ENCODE peak calls at places on chromosomes 1 and 21, in six cellular contexts. Y, R, V, O, M and B are unnamed samples.

GRCh38 chr1:244155661-244156060 is 104.6 kb downstream of the ZBTB18 start:
- DNase-seq in Y (no peak), R (no peak), V (no peak), O (no peak), M (no peak), B (no peak)

GRCh38 chr1:108503062-108503740 is 53.1 kb downstream of the NBPF6 start:
- DNase-seq in Y (no peak), R (no peak), V (no peak), O (no peak), M (no peak), B (no peak)

GRCh38 chr1:87888456-87888855 is 559.8 kb downstream of the LMO4 start:
- DNase-seq in Y (no peak), R (no peak), V (no peak), O (no peak), M (no peak), B (no peak)

GRCh38 chr1:16167331-16168143 is 11.7 kb upstream of the EPHA2 start:
- DNase-seq in Y (peak; percentile 54), R (peak; percentile 70), V (no peak), O (peak; percentile 49), M (no peak), B (no peak)

GRCh38 chr1:939511-940107 is 15.9 kb downstream of the SAMD11 start:
- DNase-seq in Y (no peak), R (no peak), V (no peak), O (no peak), M (no peak), B (no peak)

GRCh38 chr1:51669191-51669590 is 52.3 kb downstream of the OSBPL9 start:
- DNase-seq in Y (no peak), R (no peak), V (no peak), O (no peak), M (no peak), B (no peak)

GRCh38 chr1:96487404-96487803 is 234.2 kb upstream of the PTBP2 start:
- DNase-seq in Y (no peak), R (no peak), V (no peak), O (no peak), M (no peak), B (no peak)

GRCh38 chr1:240806201-240806745 is 194.3 kb upstream of the GREM2 start:
- DNase-seq in Y (no peak), R (no peak), V (no peak), O (no peak), M (no peak), B (no peak)

GRCh38 chr1:187928288-187928687 is 1099.5 kb downstream of the PLA2G4A start:
- DNase-seq in Y (no peak), R (peak; percentile 2), V (no peak), O (no peak), M (no peak), B (no peak)

GRCh38 chr21:42353623-42354022 is 2.8 kb upstream of the TFF2 start:
- DNase-seq in Y (no peak), R (no peak), V (no peak), O (no peak), M (no peak), B (no peak)

GRCh38 chr1:220927442-220927841 is 48.2 kb downstream of the HLX start:
- DNase-seq in Y (no peak), R (no peak), V (no peak), O (no peak), M (no peak), B (no peak)

GRCh38 chr1:51926171-51926812 is 47.8 kb upstream of the NRDC start:
- DNase-seq in Y (no peak), R (peak; percentile 3), V (no peak), O (no peak), M (no peak), B (no peak)

GRCh38 chr1:219668446-219668845 is 55.5 kb upstream of the ZC3H11B start:
- DNase-seq in Y (no peak), R (no peak), V (no peak), O (no peak), M (no peak), B (no peak)

GRCh38 chr1:180941518-180942275 is 29.0 kb downstream of the KIAA1614 start:
- DNase-seq in Y (no peak), R (no peak), V (no peak), O (no peak), M (peak; percentile 28), B (no peak)

GRCh38 chr1:164787834-164788231 is 228.8 kb downstream of the PBX1 start:
- DNase-seq in Y (no peak), R (no peak), V (peak; percentile 69), O (no peak), M (no peak), B (no peak)

GRCh38 chr21:41864311-41865001 is 14.7 kb downstream of the PRDM15 start:
- DNase-seq in Y (no peak), R (no peak), V (no peak), O (no peak), M (no peak), B (no peak)

GRCh38 chr1:8378981-8379470 is 61.1 kb downstream of the SLC45A1 start:
- DNase-seq in Y (no peak), R (no peak), V (no peak), O (no peak), M (no peak), B (no peak)

GRCh38 chr21:33268736-33269441 is 2.7 kb downstream of the IL10RB start:
- DNase-seq in Y (peak; percentile 54), R (no peak), V (peak; percentile 43), O (peak; percentile 17), M (no peak), B (no peak)

GRCh38 chr1:94670273-94670672 is 128.7 kb upstream of the F3 start:
- DNase-seq in Y (no peak), R (no peak), V (no peak), O (no peak), M (no peak), B (no peak)

GRCh38 chr1:183101841-183102276 is 78.6 kb downstream of the LAMC1 start:
- DNase-seq in Y (no peak), R (no peak), V (no peak), O (no peak), M (no peak), B (no peak)

GRCh38 chr1:203673550-203674411 is 47.1 kb downstream of the ATP2B4 start:
- DNase-seq in Y (peak; percentile 57), R (peak; percentile 26), V (no peak), O (peak; percentile 52), M (no peak), B (peak; percentile 89)

GRCh38 chr1:248229360-248229908 is 1.8 kb upstream of the OR2M4 start:
- DNase-seq in Y (no peak), R (no peak), V (no peak), O (no peak), M (no peak), B (no peak)

GRCh38 chr21:29378814-29379213 is 80.1 kb downstream of the BACH1 start:
- DNase-seq in Y (no peak), R (no peak), V (no peak), O (no peak), M (no peak), B (no peak)

GRCh38 chr1:167631386-167631941 is 1.4 kb downstream of the RCSD1 start:
- DNase-seq in Y (no peak), R (no peak), V (no peak), O (no peak), M (no peak), B (no peak)

GRCh38 chr1:203202431-203203245 is 16.1 kb upstream of the CHI3L1 start:
- DNase-seq in Y (no peak), R (no peak), V (no peak), O (no peak), M (peak; percentile 63), B (no peak)

GRCh38 chr1:186050360-186050759 is 316.2 kb downstream of the HMCN1 start:
- DNase-seq in Y (no peak), R (no peak), V (no peak), O (no peak), M (no peak), B (no peak)

GRCh38 chr1:85464497-85465098 is 361 bp downstream of the DDAH1 start:
- DNase-seq in Y (peak; percentile 31), R (peak; percentile 46), V (peak; percentile 43), O (no peak), M (peak; percentile 71), B (peak; percentile 46)

GRCh38 chr1:85135456-85135798 is 65.4 kb downstream of the SYDE2 start:
- DNase-seq in Y (no peak), R (no peak), V (peak; percentile 51), O (no peak), M (no peak), B (no peak)

GRCh38 chr1:160520999-160521398 is 2.1 kb downstream of the SLAMF6 start:
- DNase-seq in Y (no peak), R (no peak), V (no peak), O (no peak), M (no peak), B (no peak)

GRCh38 chr1:121408354-121408753 is 223.6 kb downstream of the SRGAP2C start:
- DNase-seq in Y (no peak), R (no peak), V (no peak), O (no peak), M (no peak), B (peak; percentile 11)

GRCh38 chr1:2636733-2637132 is 3.9 kb upstream of the MMEL1 start:
- DNase-seq in Y (no peak), R (no peak), V (no peak), O (no peak), M (no peak), B (no peak)

GRCh38 chr1:30750751-30751291 is 6.8 kb downstream of the LAPTM5 start:
- DNase-seq in Y (no peak), R (no peak), V (no peak), O (no peak), M (no peak), B (no peak)

GRCh38 chr1:168324745-168325425 is 44.2 kb downstream of the TBX19 start:
- DNase-seq in Y (no peak), R (no peak), V (no peak), O (no peak), M (no peak), B (no peak)